ENCODE peak calls at places on chromosomes 5 and 9, in eight cellular contexts. One of them, this sample, is unnamed.

GRCh38 chr5:146574713-146575112 is 58.7 kb upstream of the GPR151 start:
- DNase-seq in D721Med: no peak
- DNase-seq in CD4-positive, alpha-beta T cell: no peak
- DNase-seq in stomach: no peak
- DNase-seq in OCI-LY7: no peak
- DNase-seq in endothelial cell: no peak
- DNase-seq in right lobe of liver: no peak
- DNase-seq in GM23338: no peak
- DNase-seq in this sample: no peak

GRCh38 chr9:137114220-137114612 is 317 bp downstream of the DPP7 start:
- DNase-seq in CD4-positive, alpha-beta T cell: no peak
- DNase-seq in endothelial cell: no peak
- DNase-seq in D721Med: no peak
- DNase-seq in right lobe of liver: no peak
- DNase-seq in GM23338: no peak
- DNase-seq in OCI-LY7: no peak
- DNase-seq in stomach: no peak
- DNase-seq in this sample: no peak

GRCh38 chr9:25350011-25350410 is 328.2 kb downstream of the TUSC1 start:
- DNase-seq in endothelial cell: no peak
- DNase-seq in GM23338: no peak
- DNase-seq in D721Med: no peak
- DNase-seq in right lobe of liver: no peak
- DNase-seq in OCI-LY7: peak; percentile 21
- DNase-seq in stomach: no peak
- DNase-seq in CD4-positive, alpha-beta T cell: no peak
- DNase-seq in this sample: no peak

GRCh38 chr9:136021891-136022681 is 60.9 kb upstream of the UBAC1 start:
- DNase-seq in right lobe of liver: peak; percentile 39
- DNase-seq in OCI-LY7: no peak
- DNase-seq in stomach: no peak
- DNase-seq in endothelial cell: no peak
- DNase-seq in GM23338: peak; percentile 46
- DNase-seq in D721Med: no peak
- DNase-seq in CD4-positive, alpha-beta T cell: no peak
- DNase-seq in this sample: no peak

GRCh38 chr5:179606910-179607448 is 16.5 kb downstream of the HNRNPH1 start:
- DNase-seq in stomach: no peak
- DNase-seq in OCI-LY7: no peak
- DNase-seq in GM23338: no peak
- DNase-seq in endothelial cell: no peak
- DNase-seq in CD4-positive, alpha-beta T cell: no peak
- DNase-seq in right lobe of liver: no peak
- DNase-seq in D721Med: no peak
- DNase-seq in this sample: no peak

GRCh38 chr5:109939109-109939682 is 249.5 kb downstream of the MAN2A1 start:
- DNase-seq in CD4-positive, alpha-beta T cell: no peak
- DNase-seq in OCI-LY7: no peak
- DNase-seq in stomach: no peak
- DNase-seq in D721Med: no peak
- DNase-seq in endothelial cell: no peak
- DNase-seq in GM23338: no peak
- DNase-seq in right lobe of liver: no peak
- DNase-seq in this sample: no peak

GRCh38 chr5:81389015-81389414 is 4.9 kb downstream of the ACOT12 start:
- DNase-seq in stomach: no peak
- DNase-seq in right lobe of liver: no peak
- DNase-seq in GM23338: peak; percentile 24
- DNase-seq in D721Med: no peak
- DNase-seq in endothelial cell: no peak
- DNase-seq in OCI-LY7: no peak
- DNase-seq in CD4-positive, alpha-beta T cell: no peak
- DNase-seq in this sample: no peak

GRCh38 chr5:28516657-28517175 is 1478.3 kb upstream of the CDH9 start:
- DNase-seq in CD4-positive, alpha-beta T cell: no peak
- DNase-seq in right lobe of liver: no peak
- DNase-seq in OCI-LY7: no peak
- DNase-seq in GM23338: no peak
- DNase-seq in stomach: no peak
- DNase-seq in D721Med: no peak
- DNase-seq in endothelial cell: no peak
- DNase-seq in this sample: no peak

GRCh38 chr5:93915142-93915553 is 173.7 kb upstream of the POU5F2 start:
- DNase-seq in OCI-LY7: peak; percentile 60
- DNase-seq in GM23338: peak; percentile 84
- DNase-seq in D721Med: no peak
- DNase-seq in CD4-positive, alpha-beta T cell: no peak
- DNase-seq in stomach: no peak
- DNase-seq in right lobe of liver: no peak
- DNase-seq in endothelial cell: no peak
- DNase-seq in this sample: no peak

GRCh38 chr5:173341911-173342535 is 13.8 kb upstream of the STC2 start:
- DNase-seq in right lobe of liver: no peak
- DNase-seq in D721Med: no peak
- DNase-seq in stomach: no peak
- DNase-seq in OCI-LY7: no peak
- DNase-seq in endothelial cell: no peak
- DNase-seq in GM23338: no peak
- DNase-seq in CD4-positive, alpha-beta T cell: no peak
- DNase-seq in this sample: no peak

GRCh38 chr5:153896701-153897100 is 142.0 kb downstream of the FAM114A2 start:
- DNase-seq in CD4-positive, alpha-beta T cell: no peak
- DNase-seq in stomach: no peak
- DNase-seq in OCI-LY7: peak; percentile 29
- DNase-seq in GM23338: no peak
- DNase-seq in endothelial cell: no peak
- DNase-seq in D721Med: no peak
- DNase-seq in right lobe of liver: no peak
- DNase-seq in this sample: no peak

GRCh38 chr5:93677344-93678021 is 63.9 kb downstream of the POU5F2 start:
- DNase-seq in D721Med: no peak
- DNase-seq in stomach: peak; percentile 70
- DNase-seq in CD4-positive, alpha-beta T cell: no peak
- DNase-seq in GM23338: peak; percentile 77
- DNase-seq in right lobe of liver: no peak
- DNase-seq in endothelial cell: peak; percentile 21
- DNase-seq in OCI-LY7: no peak
- DNase-seq in this sample: peak; percentile 18

GRCh38 chr9:75967556-75967955 is 77.1 kb downstream of the PCSK5 start:
- DNase-seq in OCI-LY7: no peak
- DNase-seq in right lobe of liver: no peak
- DNase-seq in stomach: no peak
- DNase-seq in endothelial cell: no peak
- DNase-seq in D721Med: no peak
- DNase-seq in GM23338: no peak
- DNase-seq in CD4-positive, alpha-beta T cell: no peak
- DNase-seq in this sample: no peak

GRCh38 chr5:8943301-8943700 is 602.6 kb downstream of the SEMA5A start:
- DNase-seq in OCI-LY7: no peak
- DNase-seq in D721Med: no peak
- DNase-seq in stomach: no peak
- DNase-seq in CD4-positive, alpha-beta T cell: no peak
- DNase-seq in right lobe of liver: no peak
- DNase-seq in GM23338: no peak
- DNase-seq in endothelial cell: no peak
- DNase-seq in this sample: no peak

GRCh38 chr9:125537442-125538091 is 169.4 kb downstream of the MAPKAP1 start:
- DNase-seq in D721Med: no peak
- DNase-seq in OCI-LY7: no peak
- DNase-seq in endothelial cell: no peak
- DNase-seq in CD4-positive, alpha-beta T cell: no peak
- DNase-seq in GM23338: no peak
- DNase-seq in stomach: no peak
- DNase-seq in right lobe of liver: no peak
- DNase-seq in this sample: no peak

GRCh38 chr5:10984021-10984420 is 223.0 kb upstream of the DAP start:
- DNase-seq in stomach: no peak
- DNase-seq in CD4-positive, alpha-beta T cell: no peak
- DNase-seq in right lobe of liver: no peak
- DNase-seq in GM23338: no peak
- DNase-seq in D721Med: no peak
- DNase-seq in endothelial cell: no peak
- DNase-seq in OCI-LY7: no peak
- DNase-seq in this sample: no peak

GRCh38 chr5:139058121-139058520 is 140.0 kb downstream of the SIL1 start:
- DNase-seq in GM23338: no peak
- DNase-seq in stomach: no peak
- DNase-seq in right lobe of liver: no peak
- DNase-seq in OCI-LY7: no peak
- DNase-seq in D721Med: no peak
- DNase-seq in endothelial cell: no peak
- DNase-seq in CD4-positive, alpha-beta T cell: no peak
- DNase-seq in this sample: no peak

GRCh38 chr5:1668141-1668721 is 131.4 kb downstream of the MRPL36 start:
- DNase-seq in D721Med: no peak
- DNase-seq in stomach: no peak
- DNase-seq in GM23338: peak; percentile 62
- DNase-seq in OCI-LY7: no peak
- DNase-seq in endothelial cell: no peak
- DNase-seq in right lobe of liver: no peak
- DNase-seq in CD4-positive, alpha-beta T cell: no peak
- DNase-seq in this sample: no peak

GRCh38 chr9:37383393-37383792 is 39.1 kb upstream of the GRHPR start:
- DNase-seq in D721Med: no peak
- DNase-seq in GM23338: no peak
- DNase-seq in stomach: no peak
- DNase-seq in CD4-positive, alpha-beta T cell: no peak
- DNase-seq in endothelial cell: no peak
- DNase-seq in OCI-LY7: no peak
- DNase-seq in right lobe of liver: no peak
- DNase-seq in this sample: no peak
- TF ChIP-seq CTCF in D721Med: no peak
- TF ChIP-seq CTCF in GM23338: no peak
- TF ChIP-seq CTCF in stomach: no peak
- TF ChIP-seq CTCF in CD4-positive, alpha-beta T cell: no peak
- TF ChIP-seq CTCF in endothelial cell: no peak
- TF ChIP-seq CTCF in OCI-LY7: no peak
- TF ChIP-seq CTCF in right lobe of liver: no peak
- TF ChIP-seq CTCF in this sample: no peak

DNA sequence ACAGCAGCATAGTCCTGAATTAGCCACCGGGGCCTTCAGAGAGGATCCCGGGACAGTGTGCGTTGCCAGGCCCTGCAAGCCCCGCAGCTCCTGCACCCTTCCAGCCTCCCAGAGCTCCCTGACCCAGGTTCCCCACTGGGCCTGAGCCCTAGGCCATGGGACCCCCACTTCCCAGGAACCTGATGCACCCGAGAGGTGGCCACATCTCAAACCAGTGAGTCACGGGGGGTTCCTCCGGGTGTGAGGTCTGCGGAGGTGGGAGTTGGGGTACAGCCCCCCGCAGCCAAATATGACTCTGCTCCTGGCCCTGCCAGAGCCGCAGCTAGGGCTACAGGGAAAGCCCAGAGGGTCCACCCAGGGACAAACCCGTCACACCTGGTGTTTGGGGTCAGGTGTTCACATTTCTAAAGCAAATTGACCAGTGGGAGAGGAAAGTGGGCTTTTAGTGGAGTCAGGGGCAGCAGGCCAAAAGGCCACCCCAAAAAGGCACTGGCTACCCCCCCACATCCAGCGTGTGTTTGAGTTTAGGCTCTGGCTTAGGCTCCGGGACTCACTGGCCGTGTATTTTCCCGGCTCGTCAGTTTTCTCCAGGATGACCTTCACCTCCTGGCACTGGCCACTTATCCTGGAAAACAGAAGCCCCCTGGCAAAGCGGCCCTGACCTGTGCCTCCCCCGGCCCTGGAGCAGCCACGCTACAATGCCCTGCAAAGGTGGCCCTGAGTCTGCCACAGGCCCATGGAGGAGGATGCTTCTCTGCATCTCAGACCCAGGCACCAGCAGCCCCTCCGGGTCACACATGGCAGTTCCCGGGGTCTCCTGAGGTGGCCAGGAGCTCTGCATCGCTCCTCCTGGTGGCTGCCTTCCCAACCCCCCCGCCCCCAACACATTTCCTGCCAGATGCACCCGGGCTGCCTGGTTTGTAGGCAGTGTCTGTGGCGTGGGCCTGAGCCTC is 17.4 kb upstream of the OBP2B start:
- DNase-seq in endothelial cell: no peak
- DNase-seq in right lobe of liver: peak; percentile 8
- DNase-seq in OCI-LY7: no peak
- DNase-seq in D721Med: no peak
- DNase-seq in stomach: peak; percentile 13
- DNase-seq in CD4-positive, alpha-beta T cell: no peak
- DNase-seq in GM23338: peak; percentile 41
- DNase-seq in this sample: no peak
- TF ChIP-seq CTCF in endothelial cell: no peak
- TF ChIP-seq CTCF in right lobe of liver: no peak
- TF ChIP-seq CTCF in OCI-LY7: no peak
- TF ChIP-seq CTCF in D721Med: no peak
- TF ChIP-seq CTCF in stomach: no peak
- TF ChIP-seq CTCF in CD4-positive, alpha-beta T cell: no peak
- TF ChIP-seq CTCF in GM23338: no peak
- TF ChIP-seq CTCF in this sample: no peak

DNA sequence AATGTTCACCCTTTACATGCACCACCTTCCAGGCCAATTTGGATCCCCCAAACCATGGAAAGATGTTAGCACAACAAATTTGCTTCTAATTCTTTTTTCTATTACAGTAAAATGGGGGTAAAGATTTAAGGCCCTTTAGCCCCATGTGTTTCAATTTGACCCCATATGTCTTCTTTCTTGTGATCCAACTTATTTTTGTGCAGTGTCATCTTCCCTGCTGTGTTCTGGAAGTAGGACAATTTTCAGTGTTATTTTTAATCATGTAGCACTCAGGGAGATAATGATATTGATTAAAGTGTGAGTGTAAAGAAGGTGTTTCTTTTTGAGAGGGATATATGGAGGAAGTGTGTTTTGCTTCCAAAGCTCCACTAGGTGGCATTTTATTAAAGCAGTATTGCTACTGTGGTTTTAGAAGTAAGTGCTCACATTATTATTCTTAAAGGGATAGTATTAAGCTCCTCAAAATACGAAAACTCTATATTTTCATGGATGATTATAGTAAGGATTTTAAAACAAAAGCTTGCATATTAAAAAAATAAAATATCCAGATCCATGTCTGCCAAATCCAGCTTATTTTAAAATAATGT is 118.7 kb upstream of the ATP10B start:
- DNase-seq in CD4-positive, alpha-beta T cell: no peak
- DNase-seq in GM23338: peak; percentile 68
- DNase-seq in D721Med: no peak
- DNase-seq in right lobe of liver: no peak
- DNase-seq in OCI-LY7: peak; percentile 53
- DNase-seq in endothelial cell: no peak
- DNase-seq in stomach: no peak
- DNase-seq in this sample: no peak
- TF ChIP-seq CTCF in CD4-positive, alpha-beta T cell: no peak
- TF ChIP-seq CTCF in GM23338: peak; percentile 69
- TF ChIP-seq CTCF in D721Med: peak; percentile 43
- TF ChIP-seq CTCF in right lobe of liver: no peak
- TF ChIP-seq CTCF in OCI-LY7: peak; percentile 79
- TF ChIP-seq CTCF in endothelial cell: peak; percentile 55
- TF ChIP-seq CTCF in stomach: peak; percentile 7
- TF ChIP-seq CTCF in this sample: peak; percentile 66

DNA sequence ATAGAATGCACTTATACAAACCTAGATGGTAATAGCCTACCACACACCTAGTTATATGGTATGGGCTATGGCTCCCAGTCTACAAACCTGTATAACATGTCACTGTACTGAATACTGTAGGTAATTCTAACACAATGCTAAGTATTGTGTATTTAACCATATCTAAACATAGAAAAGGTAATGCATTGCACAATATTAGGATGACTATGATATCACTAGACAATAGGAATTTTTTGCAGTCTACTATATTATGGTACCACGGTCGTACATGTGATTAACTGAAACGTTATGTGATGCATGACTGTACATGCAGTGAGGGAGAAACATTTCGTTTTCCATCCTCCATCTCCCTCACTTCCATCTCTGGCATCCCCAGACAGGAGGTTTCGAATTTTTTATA is 130.5 kb downstream of the ELAVL2 start:
- DNase-seq in endothelial cell: no peak
- DNase-seq in stomach: no peak
- DNase-seq in CD4-positive, alpha-beta T cell: no peak
- DNase-seq in right lobe of liver: no peak
- DNase-seq in OCI-LY7: no peak
- DNase-seq in D721Med: no peak
- DNase-seq in GM23338: no peak
- DNase-seq in this sample: no peak
- TF ChIP-seq CTCF in endothelial cell: no peak
- TF ChIP-seq CTCF in stomach: no peak
- TF ChIP-seq CTCF in CD4-positive, alpha-beta T cell: no peak
- TF ChIP-seq CTCF in right lobe of liver: no peak
- TF ChIP-seq CTCF in OCI-LY7: no peak
- TF ChIP-seq CTCF in D721Med: no peak
- TF ChIP-seq CTCF in GM23338: no peak
- TF ChIP-seq CTCF in this sample: no peak